ENCODE peak calls at places on chromosomes 11 and 22, in four cellular contexts. Z, J, Y and E are unnamed samples.

GRCh38 chr11:2995893-2996554 is 3.9 kb upstream of the NAP1L4 start:
- DNase-seq in Z (no peak), J (no peak), Y (no peak), E (no peak)

GRCh38 chr11:6548641-6549040 is 51.6 kb downstream of the DNHD1 start:
- DNase-seq in Z (no peak), J (no peak), Y (no peak), E (no peak)

GRCh38 chr11:47946682-47947575 is 33.4 kb upstream of the PTPRJ start:
- DNase-seq in Z (peak), J (peak), Y (no peak), E (peak)

GRCh38 chr11:107494036-107494435 is 36.4 kb upstream of the CWF19L2 start:
- DNase-seq in Z (no peak), J (no peak), Y (no peak), E (no peak)

GRCh38 chr11:23711981-23712380 is 784.9 kb upstream of the LUZP2 start:
- DNase-seq in Z (no peak), J (no peak), Y (no peak), E (no peak)

GRCh38 chr11:8068605-8069221 is 12.3 kb upstream of the TUB start:
- DNase-seq in Z (peak), J (peak), Y (no peak), E (peak)

GRCh38 chr11:85595285-85595884 is 31.8 kb downstream of the DLG2 start:
- DNase-seq in Z (peak), J (no peak), Y (no peak), E (no peak)

GRCh38 chr11:19892387-19892786 is 179.8 kb downstream of the NAV2 start:
- DNase-seq in Z (no peak), J (no peak), Y (no peak), E (no peak)

GRCh38 chr11:131248588-131248987 is 121.8 kb upstream of the NTM start:
- DNase-seq in Z (peak), J (no peak), Y (no peak), E (no peak)

GRCh38 chr11:117230286-117230961 is 1.4 kb downstream of the PCSK7 start:
- DNase-seq in Z (no peak), J (no peak), Y (no peak), E (no peak)

GRCh38 chr11:113796663-113797259 is 17.2 kb downstream of the CLDN25 start:
- DNase-seq in Z (peak), J (no peak), Y (no peak), E (no peak)

GRCh38 chr22:35977136-35977535 is 51.5 kb downstream of the RBFOX2 start:
- DNase-seq in Z (no peak), J (no peak), Y (no peak), E (no peak)

GRCh38 chr11:86902345-86902744 is 52.9 kb downstream of the FZD4 start:
- DNase-seq in Z (no peak), J (no peak), Y (no peak), E (no peak)

GRCh38 chr11:3832816-3833215 is 7.9 kb downstream of the RHOG start:
- DNase-seq in Z (no peak), J (no peak), Y (no peak), E (no peak)

GRCh38 chr22:33687464-33687863 is 232.8 kb downstream of the LARGE1 start:
- DNase-seq in Z (no peak), J (no peak), Y (no peak), E (no peak)

GRCh38 chr11:12573707-12574106 is 100.5 kb upstream of the TEAD1 start:
- DNase-seq in Z (no peak), J (no peak), Y (no peak), E (no peak)

GRCh38 chr11:113014262-113014661 is 53.0 kb downstream of the NCAM1 start:
- DNase-seq in Z (no peak), J (no peak), Y (no peak), E (no peak)

GRCh38 chr11:116984186-116984585 is 114.0 kb downstream of the SIK3 start:
- DNase-seq in Z (no peak), J (no peak), Y (no peak), E (no peak)

GRCh38 chr11:72589802-72590761 is 84.1 kb downstream of the PDE2A start:
- DNase-seq in Z (no peak), J (no peak), Y (no peak), E (no peak)

GRCh38 chr11:36432093-36432469 is 78.0 kb downstream of the TRAF6 start:
- DNase-seq in Z (no peak), J (no peak), Y (no peak), E (no peak)

GRCh38 chr11:6735306-6735705 is 36.5 kb downstream of the OR2AG2 start:
- DNase-seq in Z (no peak), J (no peak), Y (no peak), E (peak)

GRCh38 chr11:16289541-16289940 is 66.8 kb downstream of the SOX6 start:
- DNase-seq in Z (no peak), J (no peak), Y (no peak), E (no peak)

GRCh38 chr22:32723632-32724031 is 77.9 kb upstream of the TIMP3 start:
- DNase-seq in Z (peak), J (peak), Y (no peak), E (peak)

GRCh38 chr11:75768112-75768908 is at the start of gene DGAT2:
- DNase-seq in Z (no peak), J (peak), Y (no peak), E (no peak)

GRCh38 chr22:42528591-42529307 is 9.2 kb upstream of the RRP7A start:
- DNase-seq in Z (no peak), J (no peak), Y (no peak), E (no peak)

GRCh38 chr22:42536166-42536565 is 16.6 kb upstream of the RRP7A start:
- DNase-seq in Z (no peak), J (no peak), Y (no peak), E (no peak)

GRCh38 chr22:42533638-42533977 is 14.0 kb upstream of the RRP7A start:
- DNase-seq in Z (no peak), J (no peak), Y (no peak), E (no peak)
- H3K4me3 ChIP-seq in Z (no peak), J (no peak), Y (no peak), E (no peak)

GRCh38 chr11:128690746-128691091 is 3.2 kb upstream of the FLI1 start:
- DNase-seq in Z (no peak), J (no peak), Y (no peak), E (no peak)

GRCh38 chr11:128689946-128690745 is 3.7 kb upstream of the FLI1 start:
- DNase-seq in Z (no peak), J (no peak), Y (no peak), E (no peak)

GRCh38 chr11:128689586-128689945 is 4.3 kb upstream of the FLI1 start:
- DNase-seq in Z (no peak), J (no peak), Y (no peak), E (no peak)

GRCh38 chr11:128692750-128693578 is 908 bp upstream of the FLI1 start:
- DNase-seq in Z (no peak), J (peak), Y (no peak), E (no peak)

DNA sequence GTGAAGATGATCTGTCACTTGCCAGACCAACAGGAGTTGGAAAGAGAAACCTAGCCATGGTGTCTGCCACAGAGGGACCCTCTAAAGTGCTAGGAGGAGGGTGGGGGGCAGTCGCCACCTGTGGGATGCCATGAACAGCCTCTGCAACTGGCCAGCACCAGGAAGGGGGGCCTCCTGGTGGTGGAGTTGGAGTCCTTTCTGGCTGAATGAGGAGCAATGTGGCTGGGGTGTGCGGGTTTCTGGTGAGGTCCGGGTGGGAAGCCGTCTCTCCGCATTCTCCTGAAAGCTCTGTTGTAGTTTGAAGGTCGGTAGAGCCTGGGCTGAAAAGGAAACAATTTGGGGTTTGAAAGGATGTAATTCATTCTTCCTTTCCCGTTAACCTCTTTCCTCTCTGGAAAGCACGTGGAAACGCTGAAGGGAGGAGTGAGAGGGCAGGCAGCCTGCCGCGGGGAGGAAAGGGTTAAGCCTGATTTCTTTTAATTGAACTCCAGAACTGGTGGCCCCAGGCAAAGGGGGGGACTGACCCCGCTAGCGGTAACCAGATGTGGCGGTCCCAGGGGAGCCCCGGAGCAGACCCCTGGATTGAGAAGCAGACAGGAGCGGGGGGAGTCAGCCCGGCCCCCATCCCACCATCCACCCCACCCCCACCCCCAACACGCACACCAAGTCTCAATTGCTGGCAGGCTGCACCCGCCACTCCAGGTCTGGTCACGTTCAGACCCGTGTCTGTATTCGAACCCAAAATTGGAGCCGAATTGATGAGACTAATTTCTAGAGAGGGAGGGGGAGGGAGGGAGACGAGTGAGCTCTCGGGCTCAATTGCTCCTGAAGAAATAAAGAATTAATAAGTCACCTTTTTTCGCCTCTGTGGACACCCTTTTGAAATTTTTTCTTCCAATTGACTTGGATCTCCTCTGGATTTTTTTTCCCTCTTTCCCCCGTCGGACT is 1.8 kb upstream of the FLI1 start:
- DNase-seq in Z (no peak), J (no peak), Y (no peak), E (no peak)
- H3K4me3 ChIP-seq in Z (peak), J (peak), Y (peak), E (no peak)

GRCh38 chr22:18023509-18024275 is 669 bp downstream of the MICAL3 start:
- DNase-seq in Z (peak), J (peak), Y (no peak), E (no peak)
- H3K4me3 ChIP-seq in Z (peak), J (peak), Y (peak), E (peak)

DNA sequence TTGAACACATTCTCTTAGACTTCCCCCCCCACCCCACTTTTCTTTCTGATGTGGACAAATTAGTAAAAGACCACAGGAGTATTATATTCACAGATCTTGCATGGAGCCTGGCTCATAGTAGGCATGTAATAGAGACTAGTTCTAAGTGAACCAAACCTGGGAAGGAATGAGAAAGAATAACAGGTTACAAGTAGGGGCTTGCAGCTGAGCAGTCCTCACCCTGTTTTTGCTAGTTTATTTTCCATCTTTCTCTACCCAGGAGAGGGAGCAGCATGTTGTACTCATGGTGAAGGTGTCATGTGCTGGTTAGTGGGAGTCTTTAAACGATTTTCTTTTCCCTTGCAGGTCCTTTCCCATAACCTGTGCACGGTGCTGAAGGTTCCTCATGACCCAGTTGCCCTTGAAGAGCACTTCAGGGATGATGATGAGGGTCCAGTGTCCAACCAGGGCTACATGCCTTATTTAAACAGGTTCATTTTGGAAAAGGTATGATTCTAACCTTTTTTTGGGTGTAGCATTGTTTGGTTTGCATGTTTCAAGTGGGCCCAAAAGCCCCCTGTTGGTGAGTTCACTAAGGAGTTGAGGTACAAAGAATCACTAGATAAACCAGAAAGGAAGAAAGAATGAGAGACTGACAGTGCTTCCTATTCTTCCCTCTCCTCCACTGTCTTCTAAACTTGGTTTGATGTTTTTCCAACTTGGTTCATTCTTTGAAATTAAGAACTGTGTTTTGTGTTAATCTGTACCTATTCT is 30.1 kb downstream of the SWAP70 start:
- DNase-seq in Z (no peak), J (no peak), Y (no peak), E (no peak)
- H3K4me3 ChIP-seq in Z (no peak), J (no peak), Y (no peak), E (no peak)

DNA sequence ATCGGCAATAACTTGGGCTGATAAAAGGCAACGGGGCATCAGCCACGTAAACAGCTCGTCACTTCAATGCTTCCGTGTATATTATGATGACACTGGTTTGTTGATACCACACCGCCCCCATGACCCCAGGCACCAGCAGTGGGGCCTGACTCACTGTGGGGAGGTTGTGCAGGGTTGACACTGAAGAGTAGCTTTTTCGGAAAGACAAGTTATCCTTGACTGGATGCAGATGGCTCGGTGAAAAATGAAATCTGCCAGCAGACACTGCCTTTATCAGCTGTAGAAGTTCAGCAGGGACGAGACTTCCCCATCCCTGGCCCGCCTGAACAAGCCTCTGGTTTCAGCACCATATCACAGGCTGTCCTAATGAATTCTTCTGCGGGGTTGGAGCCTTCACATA is 55.6 kb downstream of the WT1 start:
- DNase-seq in Z (no peak), J (no peak), Y (no peak), E (no peak)
- H3K4me3 ChIP-seq in Z (no peak), J (no peak), Y (no peak), E (no peak)

GRCh38 chr11:126114486-126115252 is 52.0 kb upstream of the CDON start:
- DNase-seq in Z (no peak), J (no peak), Y (no peak), E (no peak)

GRCh38 chr11:126115253-126115540 is 52.5 kb upstream of the CDON start:
- DNase-seq in Z (no peak), J (peak), Y (no peak), E (no peak)

GRCh38 chr11:126113515-126113957 is 50.9 kb upstream of the CDON start:
- DNase-seq in Z (peak), J (no peak), Y (no peak), E (peak)

GRCh38 chr11:126113963-126114362 is 51.3 kb upstream of the CDON start:
- DNase-seq in Z (no peak), J (no peak), Y (no peak), E (no peak)

DNA sequence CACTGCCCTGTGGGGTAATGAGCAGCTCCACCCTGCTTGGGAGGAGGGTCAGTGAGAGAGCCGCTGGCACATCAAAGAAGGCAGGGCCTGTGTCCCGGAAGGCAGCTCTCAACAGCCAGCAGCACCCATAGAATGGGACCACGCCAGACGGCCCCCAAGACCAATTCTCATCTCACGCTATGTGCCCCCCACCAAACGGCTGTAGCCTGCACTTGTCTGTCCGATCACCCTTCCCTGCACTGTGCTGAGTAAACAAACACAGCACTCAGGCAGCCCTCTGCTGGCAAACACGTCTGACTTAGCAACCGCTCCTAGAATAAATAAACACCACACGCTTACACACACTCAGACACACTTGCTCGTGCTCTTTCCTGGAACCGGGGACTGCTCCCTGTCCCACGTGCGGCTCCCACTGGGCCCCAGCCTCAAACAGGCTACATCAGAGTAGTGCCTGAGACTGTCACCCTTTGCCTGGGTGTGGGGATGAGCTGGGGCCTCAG is 53.2 kb upstream of the CDON start:
- DNase-seq in Z (peak), J (peak), Y (no peak), E (peak)
- H3K4me3 ChIP-seq in Z (no peak), J (no peak), Y (no peak), E (no peak)

GRCh38 chr22:50117168-50117762 is 27.5 kb downstream of the MOV10L1 start:
- DNase-seq in Z (no peak), J (no peak), Y (no peak), E (no peak)

GRCh38 chr22:50118129-50118528 is 28.3 kb downstream of the MOV10L1 start:
- DNase-seq in Z (no peak), J (no peak), Y (no peak), E (no peak)

GRCh38 chr22:50118557-50119168 is 28.9 kb downstream of the MOV10L1 start:
- DNase-seq in Z (peak), J (peak), Y (no peak), E (peak)

GRCh38 chr22:50114221-50114981 is 24.6 kb downstream of the MOV10L1 start:
- DNase-seq in Z (peak), J (peak), Y (no peak), E (no peak)

DNA sequence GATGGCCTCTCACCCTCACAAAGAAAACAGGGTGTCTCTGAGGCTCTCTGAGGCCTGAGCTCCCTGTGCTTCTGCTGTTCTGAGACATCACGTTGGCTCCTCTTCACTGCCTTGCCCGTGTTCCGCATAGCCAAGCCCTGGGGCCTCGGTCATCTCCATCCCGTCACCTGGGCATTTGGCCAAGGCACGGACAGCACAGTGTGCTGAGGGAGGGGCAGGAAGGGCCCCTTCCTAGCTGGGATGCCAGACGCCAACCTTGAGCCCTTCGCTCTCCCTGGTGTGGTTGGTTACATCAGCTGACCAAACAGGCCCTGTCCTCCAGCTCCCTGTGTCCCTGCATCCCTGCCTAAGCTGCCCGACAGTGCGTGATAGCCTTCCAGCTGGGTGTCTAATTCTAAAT is 25.9 kb downstream of the MOV10L1 start:
- DNase-seq in Z (no peak), J (peak), Y (no peak), E (no peak)
- H3K4me3 ChIP-seq in Z (no peak), J (no peak), Y (no peak), E (no peak)

DNA sequence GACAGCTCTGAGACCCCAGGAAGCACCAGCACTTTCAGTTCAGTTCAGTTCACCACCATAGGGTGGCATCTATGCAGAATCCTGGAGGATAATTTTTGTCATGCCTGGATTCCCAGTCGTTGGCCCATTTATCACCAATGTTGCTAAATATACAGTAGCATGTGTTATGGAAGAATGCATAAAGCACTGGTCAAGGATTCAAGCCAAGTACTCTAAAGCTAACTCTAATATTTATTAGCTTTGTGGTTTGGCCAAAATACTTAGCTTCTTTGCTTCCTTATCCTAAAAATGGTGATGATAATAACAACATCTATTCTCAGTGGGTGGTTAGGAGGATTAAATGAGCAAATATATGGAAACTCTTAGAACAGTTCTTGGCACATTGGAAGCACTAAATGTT is 294.7 kb upstream of the ZC3H12C start:
- DNase-seq in Z (no peak), J (no peak), Y (no peak), E (no peak)
- H3K4me3 ChIP-seq in Z (no peak), J (no peak), Y (no peak), E (no peak)

DNA sequence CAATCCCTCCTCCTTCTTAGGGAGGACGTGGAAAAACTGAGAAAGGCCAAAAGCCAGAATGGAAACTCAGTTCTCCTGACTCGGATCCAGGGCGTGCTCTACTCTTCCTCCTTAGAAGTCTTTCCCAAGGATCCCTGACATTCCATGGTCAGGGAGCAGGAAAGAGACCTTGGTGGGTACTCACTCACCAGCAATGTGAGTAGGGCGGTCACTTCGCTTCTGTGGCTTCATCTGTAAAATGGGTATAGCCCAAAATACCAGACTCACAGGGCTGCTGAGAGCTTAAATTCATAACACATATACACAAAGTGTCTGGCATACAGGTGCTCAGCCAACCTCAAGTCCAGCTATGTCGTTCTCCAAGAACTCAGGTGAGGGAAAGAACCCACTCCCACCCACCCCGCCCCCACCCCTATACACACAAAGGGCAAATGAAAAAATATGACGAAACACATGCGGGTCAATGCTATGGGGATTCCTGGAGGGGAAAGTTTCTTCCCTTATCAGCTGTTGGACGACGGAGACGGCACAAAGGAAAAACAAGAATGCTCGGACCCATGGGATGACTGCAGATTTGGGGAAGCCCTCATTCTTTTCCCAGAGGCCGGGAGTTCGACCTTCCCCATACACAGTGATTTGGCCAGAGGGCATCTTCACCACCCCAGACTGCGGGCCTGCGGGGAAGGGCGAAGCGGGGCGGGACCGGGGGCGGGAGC is 471 bp upstream of the KCTD17 start:
- DNase-seq in Z (no peak), J (no peak), Y (no peak), E (no peak)
- H3K4me3 ChIP-seq in Z (peak), J (peak), Y (peak), E (peak)

GRCh38 chr11:45924036-45924915 is 1.8 kb downstream of the LARGE2 start:
- DNase-seq in Z (no peak), J (peak), Y (no peak), E (no peak)
- H3K4me3 ChIP-seq in Z (no peak), J (no peak), Y (no peak), E (no peak)